ENCODE peak calls at places on chromosomes 11 and 22, in nine cellular contexts. F, Q, T, O, R, L, U, W and J are unnamed samples.

GRCh38 chr11:103349595-103349994 is 240.4 kb downstream of the DYNC2H1 start:
- DNase-seq in W (no peak), T (no peak), O (no peak), Q (no peak), R (no peak), U (no peak), F (no peak), L (no peak), J (no peak)

GRCh38 chr11:117458275-117459120 is 130.8 kb downstream of the CEP164 start:
- DNase-seq in F (no peak), W (no peak), Q (no peak), U (no peak), L (no peak), R (no peak), O (no peak), T (no peak), J (no peak)

GRCh38 chr11:129960216-129961214 is 42.1 kb downstream of the PRDM10 start:
- DNase-seq in O (peak), F (peak), R (peak), W (no peak), T (no peak), U (no peak), Q (peak), L (peak), J (peak)

GRCh38 chr22:49663823-49664222 is 163.8 kb downstream of the BRD1 start:
- DNase-seq in R (no peak), F (no peak), Q (no peak), L (no peak), T (no peak), W (no peak), U (no peak), O (no peak), J (no peak)

GRCh38 chr22:28750471-28750881 is 8.6 kb downstream of the HSCB start:
- DNase-seq in W (no peak), T (no peak), F (no peak), R (peak), L (peak), U (no peak), Q (peak), O (peak), J (peak)

GRCh38 chr22:28815101-28815500 is 14.7 kb upstream of the XBP1 start:
- DNase-seq in Q (no peak), U (no peak), L (no peak), F (no peak), W (no peak), O (no peak), R (no peak), T (no peak), J (no peak)

GRCh38 chr11:88454881-88455280 is 117.3 kb upstream of the CTSC start:
- DNase-seq in L (peak), Q (no peak), T (no peak), F (no peak), R (peak), U (no peak), W (no peak), O (peak), J (peak)

GRCh38 chr11:33475999-33476398 is 218.8 kb downstream of the HIPK3 start:
- DNase-seq in U (no peak), T (peak), O (peak), L (peak), R (peak), F (peak), W (no peak), Q (peak), J (peak)

GRCh38 chr11:64971421-64972233 is at the start of gene MAJIN:
- DNase-seq in T (peak), W (peak), R (peak), L (peak), U (no peak), Q (peak), F (peak), O (peak), J (no peak)

GRCh38 chr11:31870609-31871309 is 59.6 kb upstream of the PAX6 start:
- DNase-seq in O (peak), R (peak), W (peak), F (peak), T (peak), L (peak), Q (peak), U (peak), J (no peak)

GRCh38 chr11:12190511-12190910 is 80.1 kb downstream of the MICAL2 start:
- DNase-seq in Q (no peak), L (no peak), F (no peak), O (no peak), W (no peak), U (no peak), T (no peak), R (no peak), J (no peak)

GRCh38 chr11:92253945-92254344 is 29.3 kb downstream of the FAT3 start:
- DNase-seq in Q (no peak), O (peak), T (no peak), R (no peak), W (no peak), U (no peak), F (no peak), L (peak), J (no peak)

GRCh38 chr11:240315-240714 is 3.5 kb downstream of the PSMD13 start:
- DNase-seq in O (no peak), L (no peak), F (no peak), R (no peak), Q (no peak), U (no peak), T (no peak), W (no peak), J (no peak)

GRCh38 chr11:236774-237767 is at the start of gene PSMD13:
- DNase-seq in Q (peak), F (peak), R (peak), U (peak), T (peak), W (peak), O (peak), L (peak), J (peak)

GRCh38 chr11:235180-235997 is 753 bp downstream of the SIRT3 start:
- DNase-seq in L (no peak), T (no peak), U (no peak), Q (no peak), O (peak), R (no peak), F (no peak), W (no peak), J (no peak)

GRCh38 chr11:232783-233565 is 3.2 kb downstream of the SIRT3 start:
- DNase-seq in Q (no peak), F (no peak), O (no peak), R (no peak), L (no peak), W (no peak), U (no peak), T (no peak), J (no peak)

GRCh38 chr11:235998-236773 is at the start of gene SIRT3:
- DNase-seq in Q (peak), W (peak), R (peak), F (peak), U (peak), L (peak), T (peak), O (peak), J (peak)
- TF ChIP-seq CTCF in Q (no peak), W (peak), R (no peak), F (no peak), U (no peak), L (peak), T (no peak), O (peak), J (peak)

GRCh38 chr11:120746836-120747609 is 235.5 kb downstream of the GRIK4 start:
- DNase-seq in F (no peak), W (no peak), O (no peak), R (no peak), U (no peak), T (no peak), L (no peak), Q (no peak), J (no peak)
- TF ChIP-seq CTCF in F (no peak), W (no peak), O (no peak), R (no peak), U (no peak), T (no peak), L (no peak), Q (no peak), J (no peak)

GRCh38 chr22:45206233-45206632 is 34.5 kb downstream of the KIAA0930 start:
- DNase-seq in U (no peak), L (no peak), O (no peak), Q (no peak), T (no peak), F (no peak), W (no peak), R (no peak), J (no peak)
- TF ChIP-seq CTCF in U (no peak), L (no peak), O (no peak), Q (no peak), T (no peak), F (no peak), W (no peak), R (no peak), J (no peak)

DNA sequence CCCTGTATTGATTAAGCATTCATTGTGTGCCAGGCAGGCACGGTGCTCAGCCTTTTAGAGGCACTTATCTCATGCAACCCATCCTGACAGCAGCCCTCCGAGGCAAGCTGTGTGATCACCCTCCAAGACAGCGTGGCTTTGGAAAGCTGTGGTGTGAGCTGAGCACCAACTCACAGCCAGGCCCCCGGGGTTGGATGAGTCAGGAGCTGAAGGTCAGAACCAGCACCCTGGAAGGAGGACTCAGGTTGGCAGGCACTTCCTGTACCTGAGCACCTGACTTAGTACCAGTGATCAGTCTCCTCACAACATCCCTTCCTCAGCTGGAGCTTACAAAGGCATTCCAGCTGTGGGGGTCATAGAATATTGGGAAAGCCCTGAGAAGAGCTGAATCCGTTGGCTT is 9.0 kb downstream of the PATZ1 start:
- DNase-seq in U (no peak), T (peak), O (no peak), W (no peak), L (no peak), R (no peak), Q (no peak), F (peak), J (peak)
- TF ChIP-seq CTCF in U (no peak), T (no peak), O (no peak), W (no peak), L (no peak), R (no peak), Q (no peak), F (no peak), J (no peak)

DNA sequence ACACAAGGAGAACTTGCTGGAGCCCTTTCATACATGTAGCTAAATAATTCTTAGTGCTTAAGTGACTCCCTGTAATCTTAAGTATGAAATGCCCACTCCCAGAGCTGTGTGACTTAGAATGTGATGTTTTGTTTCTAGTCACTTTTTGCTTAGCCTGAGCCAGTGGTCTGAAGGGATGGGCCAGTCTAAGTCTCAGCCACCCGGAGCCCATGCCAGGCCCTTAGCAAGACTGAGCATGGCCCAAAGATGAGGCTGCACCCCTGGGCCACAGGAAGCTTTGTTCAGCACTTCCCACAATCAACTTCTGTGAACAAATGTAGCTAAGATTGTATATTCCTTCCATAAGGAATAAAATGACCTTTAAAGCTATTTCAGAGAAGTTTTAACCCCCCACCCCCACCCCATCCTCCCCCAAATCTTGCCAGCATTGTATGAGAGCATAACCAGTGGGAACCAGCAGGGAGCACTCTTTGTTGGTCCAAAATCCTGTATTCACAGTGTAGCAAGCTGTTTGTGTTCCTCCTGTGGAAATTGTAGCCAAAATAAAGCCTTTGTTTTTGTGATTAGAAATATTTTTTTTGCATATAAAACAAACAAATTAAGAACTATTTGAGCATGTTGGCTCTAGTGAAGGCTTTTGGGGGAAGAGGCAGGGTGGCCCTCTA is 73.8 kb upstream of the GAL start:
- DNase-seq in W (no peak), U (no peak), L (peak), F (no peak), O (peak), T (no peak), R (no peak), Q (no peak), J (peak)
- TF ChIP-seq CTCF in W (no peak), U (no peak), L (peak), F (peak), O (peak), T (no peak), R (peak), Q (peak), J (peak)

DNA sequence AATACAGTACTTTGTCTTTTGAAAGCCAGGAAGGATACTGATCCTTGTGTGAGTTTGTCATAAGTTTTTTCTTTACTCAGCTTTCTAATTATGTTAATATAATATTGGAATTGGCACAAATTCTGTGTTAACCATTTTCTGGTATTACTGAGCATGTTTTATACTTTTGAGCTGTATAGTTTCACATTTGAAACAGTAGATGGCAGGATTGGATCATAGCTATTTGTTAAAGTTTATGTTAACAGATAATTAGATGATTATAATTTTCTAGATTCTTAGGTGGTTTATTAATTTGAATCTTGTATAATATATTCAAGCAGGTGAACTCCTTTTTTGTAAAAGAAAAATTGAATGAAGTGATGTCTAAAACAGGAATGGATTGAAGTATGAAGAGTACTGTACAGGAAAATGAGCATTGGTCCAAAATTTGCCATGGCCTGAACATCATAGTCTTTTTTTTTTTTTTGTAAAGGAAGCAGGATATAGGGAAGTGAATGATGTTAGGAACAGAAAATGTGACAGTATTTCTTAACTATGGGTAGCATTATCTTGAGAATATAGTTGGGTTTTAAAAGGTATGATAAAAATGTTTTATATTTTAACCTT is 102.0 kb downstream of the CYP2R1 start:
- DNase-seq in U (no peak), O (peak), Q (peak), F (no peak), L (no peak), W (no peak), R (no peak), T (no peak), J (peak)
- TF ChIP-seq CTCF in U (no peak), O (peak), Q (peak), F (peak), L (peak), W (peak), R (peak), T (peak), J (peak)

GRCh38 chr22:38699784-38700183 is 959 bp downstream of the JOSD1 start:
- DNase-seq in U (no peak), W (no peak), T (no peak), F (peak), O (peak), Q (no peak), L (peak), R (no peak), J (peak)
- TF ChIP-seq CTCF in U (no peak), W (no peak), T (no peak), F (no peak), O (peak), Q (no peak), L (peak), R (peak), J (no peak)

GRCh38 chr11:112322173-112322813 is 61.6 kb upstream of the PLET1 start:
- DNase-seq in W (no peak), L (no peak), R (no peak), Q (no peak), O (no peak), T (no peak), U (no peak), F (no peak), J (no peak)
- TF ChIP-seq CTCF in W (no peak), L (no peak), R (no peak), Q (no peak), O (no peak), T (no peak), U (no peak), F (no peak), J (no peak)

DNA sequence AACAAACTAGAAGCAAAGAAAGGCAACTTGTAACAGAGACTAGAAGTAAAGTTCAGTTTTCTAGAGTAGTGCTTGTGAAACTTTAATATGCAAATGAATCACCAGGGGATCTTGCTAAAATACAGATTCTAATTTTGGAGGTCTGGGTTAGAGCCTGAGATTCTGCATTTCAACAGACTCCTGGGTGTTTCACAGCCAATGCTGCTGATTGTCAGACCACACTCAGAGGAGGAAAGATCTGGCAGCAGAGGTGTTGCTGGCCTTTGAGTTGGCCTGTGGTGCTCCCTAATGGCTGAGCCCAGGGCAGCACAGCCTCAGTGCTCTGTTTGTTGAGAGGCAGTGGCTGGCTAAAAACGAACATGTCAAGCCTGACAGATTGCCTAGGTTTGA is 5.4 kb downstream of the CRY2 start:
- DNase-seq in F (no peak), U (no peak), Q (no peak), T (no peak), W (no peak), R (no peak), O (no peak), L (no peak), J (no peak)
- TF ChIP-seq CTCF in F (no peak), U (no peak), Q (no peak), T (no peak), W (no peak), R (no peak), O (no peak), L (no peak), J (no peak)

DNA sequence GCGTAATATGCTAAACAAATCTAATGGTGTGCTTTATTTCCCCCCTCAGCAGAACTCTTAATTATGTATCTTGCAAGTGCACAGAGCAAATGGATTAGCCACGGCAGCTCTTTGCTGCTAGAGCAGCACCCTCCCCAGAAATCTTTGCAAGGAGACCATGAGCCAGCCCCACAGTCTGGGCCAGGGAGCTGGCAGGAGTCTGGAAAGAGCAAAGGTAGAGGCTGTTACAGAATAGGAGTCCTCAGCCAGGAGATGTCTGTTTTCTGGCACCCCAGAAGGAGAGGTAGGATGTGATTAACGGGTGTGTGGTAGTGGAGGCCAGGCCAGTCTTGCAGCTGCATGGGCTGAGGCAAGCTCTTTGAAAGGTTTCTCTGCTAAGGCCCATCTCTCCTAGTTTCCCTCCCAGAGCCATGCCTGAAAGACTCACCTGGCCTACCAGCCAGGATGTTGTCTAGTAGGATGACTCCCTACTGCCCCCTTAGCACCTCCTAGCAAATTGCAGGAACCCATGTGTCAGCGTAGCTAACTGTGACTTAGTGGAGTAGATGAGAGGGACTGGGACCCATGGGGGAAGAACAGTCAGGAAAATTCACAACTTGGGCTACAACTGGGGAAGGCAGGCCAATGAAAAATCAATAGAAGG is 557.2 kb downstream of the BUD13 start:
- DNase-seq in U (peak), F (no peak), W (no peak), T (no peak), Q (no peak), L (no peak), R (no peak), O (no peak), J (no peak)
- TF ChIP-seq CTCF in U (peak), F (no peak), W (peak), T (no peak), Q (no peak), L (peak), R (no peak), O (no peak), J (no peak)